ENCODE peak calls at places on chromosomes 6 and 20, in six cellular contexts. C, R, G, H, I and L are unnamed samples.

GRCh38 chr6:20811112-20811746 is 277.0 kb downstream of the CDKAL1 start:
- DNase-seq in C (peak; percentile 59), R (peak; percentile 49), G (no peak), H (no peak), I (peak; percentile 12), L (no peak)

GRCh38 chr6:167700199-167700598 is 126.5 kb upstream of the AFDN start:
- DNase-seq in C (no peak), R (no peak), G (no peak), H (no peak), I (no peak), L (no peak)

GRCh38 chr6:138869343-138869742 is 73.5 kb downstream of the ECT2L start:
- DNase-seq in C (peak; percentile 19), R (no peak), G (peak; percentile 71), H (no peak), I (peak; percentile 67), L (no peak)

GRCh38 chr6:148967546-148967945 is 220.7 kb downstream of the UST start:
- DNase-seq in C (peak; percentile 59), R (no peak), G (peak; percentile 45), H (no peak), I (no peak), L (no peak)

GRCh38 chr6:39910164-39910563 is 24.1 kb downstream of the MOCS1 start:
- DNase-seq in C (no peak), R (no peak), G (no peak), H (no peak), I (no peak), L (no peak)

GRCh38 chr6:158771399-158772158 is 47.6 kb downstream of the EZR start:
- DNase-seq in C (no peak), R (no peak), G (no peak), H (no peak), I (no peak), L (no peak)

GRCh38 chr6:41411961-41412360 is 76.6 kb downstream of the NCR2 start:
- DNase-seq in C (no peak), R (no peak), G (no peak), H (no peak), I (no peak), L (no peak)

GRCh38 chr6:78701407-78701806 is 165.9 kb upstream of the IRAK1BP1 start:
- DNase-seq in C (no peak), R (no peak), G (no peak), H (no peak), I (no peak), L (no peak)

DNA sequence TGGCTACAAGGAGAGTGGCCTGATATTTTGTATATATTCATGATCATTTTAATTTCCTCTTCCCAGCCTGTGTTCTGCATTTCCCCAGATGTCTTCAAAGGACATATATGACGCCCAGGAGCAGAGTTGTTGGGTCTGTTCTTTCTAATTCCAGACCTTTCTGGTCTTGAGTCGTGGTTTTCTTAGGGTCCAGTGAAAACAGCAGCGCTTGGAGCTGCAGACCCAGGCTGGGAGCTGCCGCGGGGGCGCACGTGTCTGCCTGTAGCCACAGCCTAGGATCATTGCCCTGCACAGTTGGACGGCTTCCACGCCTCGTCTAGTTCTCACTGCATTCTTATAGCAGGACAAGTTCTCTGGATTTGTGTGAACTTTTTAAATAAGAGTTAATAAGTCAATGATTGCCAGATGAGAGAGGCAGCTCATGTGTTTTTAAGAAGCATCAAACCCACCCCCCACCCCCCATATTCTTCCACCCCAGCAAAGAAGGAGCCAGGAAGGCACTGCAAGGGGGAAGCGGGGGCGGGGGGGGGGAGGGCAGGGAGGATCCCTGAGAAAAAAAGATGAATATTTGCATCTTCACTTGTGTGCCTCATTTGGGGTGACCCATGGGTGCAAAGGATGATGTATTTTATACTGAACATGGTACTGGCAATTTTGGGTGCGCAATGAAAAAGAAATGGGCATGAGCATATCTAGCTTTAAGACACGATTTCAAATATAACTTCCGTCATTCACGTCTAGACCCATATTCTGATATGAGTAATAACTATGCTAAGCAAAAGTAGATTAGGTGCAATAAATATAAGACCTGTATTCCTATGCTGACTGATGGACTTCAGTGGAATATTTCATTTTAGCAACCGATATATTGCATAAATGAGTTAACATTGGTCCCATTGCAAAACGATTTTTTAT is 160.0 kb downstream of the TBXT start:
- DNase-seq in C (peak; percentile 58), R (peak; percentile 81), G (peak; percentile 86), H (peak; percentile 49), I (peak; percentile 67), L (no peak)
- H3K27me3 ChIP-seq in C (peaks cover 81% of the 10 kb centered on the region), R (no peaks in the 10 kb centered on the region), G (peaks cover 2% of the 10 kb centered on the region), H (no peaks in the 10 kb centered on the region), I (peaks cover 67% of the 10 kb centered on the region), L (peaks cover 71% of the 10 kb centered on the region)

GRCh38 chr6:25835442-25836283 is 3.8 kb upstream of the SLC17A1 start:
- DNase-seq in C (no peak), R (no peak), G (peak; percentile 28), H (no peak), I (peak; percentile 14), L (no peak)
- H3K4me1 ChIP-seq in C (no peaks in the 10 kb centered on the region), R (no peaks in the 10 kb centered on the region), G (peaks cover 2% of the 10 kb centered on the region), H (no peaks in the 10 kb centered on the region), I (peaks cover 11% of the 10 kb centered on the region), L (no peaks in the 10 kb centered on the region)

GRCh38 chr20:62011403-62011791 is 54.3 kb downstream of the TAF4 start:
- DNase-seq in C (no peak), R (no peak), G (no peak), H (no peak), I (no peak), L (no peak)
- H3K4me3 ChIP-seq in C (no peak overlapping the region), R (no peak overlapping the region), G (no peak overlapping the region), H (no peak overlapping the region), I (no peak overlapping the region), L (no peak overlapping the region)

GRCh38 chr20:2706688-2707352 is 14.2 kb downstream of the EBF4 start:
- DNase-seq in C (peak; percentile 51), R (no peak), G (no peak), H (no peak), I (no peak), L (no peak)
- H3K27me3 ChIP-seq in C (peaks cover 69% of the 10 kb centered on the region), R (no peaks in the 10 kb centered on the region), G (no peaks in the 10 kb centered on the region), H (no peaks in the 10 kb centered on the region), I (no peaks in the 10 kb centered on the region), L (peaks cover 2% of the 10 kb centered on the region)

DNA sequence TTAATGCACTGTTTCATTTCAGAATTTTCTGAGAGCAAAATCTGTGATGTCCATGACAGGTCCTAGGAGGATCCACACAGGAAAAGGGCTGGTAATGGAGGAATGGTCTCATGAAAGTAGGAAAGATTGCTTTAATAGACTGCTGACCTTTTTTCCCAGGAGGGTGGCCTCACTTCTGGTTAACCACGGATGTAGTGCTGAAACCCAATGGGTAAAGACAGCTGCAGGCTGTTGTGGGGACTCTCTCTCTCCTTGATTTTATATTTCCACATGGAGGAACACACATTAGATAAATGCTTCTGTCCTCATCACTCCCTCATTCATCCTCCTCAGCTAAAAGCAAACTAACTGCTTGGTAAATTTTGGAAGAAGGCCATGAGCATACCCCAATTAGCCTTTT is 23.6 kb upstream of the RIPOR2 start:
- DNase-seq in C (no peak), R (no peak), G (no peak), H (no peak), I (no peak), L (no peak)
- H3K4me1 ChIP-seq in C (no peaks in the 10 kb centered on the region), R (no peaks in the 10 kb centered on the region), G (no peaks in the 10 kb centered on the region), H (no peaks in the 10 kb centered on the region), I (no peaks in the 10 kb centered on the region), L (no peaks in the 10 kb centered on the region)

DNA sequence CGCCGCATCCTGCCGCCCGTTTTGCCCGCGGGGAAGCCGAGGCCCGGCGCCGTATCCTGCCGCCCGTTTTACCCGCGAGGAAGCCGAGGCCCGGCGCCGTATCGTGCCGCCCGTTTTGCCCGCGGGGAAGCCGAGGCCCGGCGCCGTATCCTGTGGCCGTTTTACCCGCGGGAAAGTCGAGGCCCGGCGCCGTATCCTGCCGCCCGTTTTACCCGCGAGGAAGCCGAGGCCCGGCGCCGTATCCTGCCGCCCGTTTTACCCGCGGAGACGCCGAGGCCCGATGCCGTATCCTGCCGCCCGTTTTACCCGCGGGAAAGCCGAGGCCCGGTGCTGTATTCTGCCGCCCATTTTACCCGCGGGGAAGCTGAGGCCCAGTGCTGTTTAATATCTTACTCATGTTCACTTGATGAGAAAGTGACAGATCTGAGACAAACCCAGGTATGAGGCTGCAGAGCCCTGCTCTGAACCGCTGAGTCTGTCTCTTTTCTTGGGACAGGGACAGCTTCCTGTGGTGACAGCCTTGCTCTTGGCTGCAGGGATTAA is 129.4 kb downstream of the CDH26 start:
- DNase-seq in C (no peak), R (no peak), G (no peak), H (no peak), I (no peak), L (no peak)
- H3K4me3 ChIP-seq in C (no peak overlapping the region), R (no peak overlapping the region), G (peak overlapping the region; percentile 37), H (peak overlapping the region; percentile 16), I (peak overlapping the region; percentile 10), L (peak overlapping the region; percentile 37)